ENCODE peak calls at places on chromosomes 13 and 19, in four cellular contexts. G, K, F and W are unnamed samples. For H3K4me1, the result is how much of the 10 kb centered on the place peaks cover.

GRCh38 chr13:101915755-101916107 is 463.3 kb downstream of the ITGBL1 start:
- DNase-seq in K (no peak), G (no peak), F (no peak), W (no peak)

GRCh38 chr19:20422616-20423205 is 142.9 kb downstream of the ZNF737 start:
- DNase-seq in K (no peak), G (peak), F (no peak), W (no peak)

GRCh38 chr19:53466726-53467125 is 807 bp upstream of the ZNF813 start:
- DNase-seq in F (no peak), K (no peak), G (no peak), W (no peak)

GRCh38 chr19:53910170-53910518 is 1.1 kb downstream of the CACNG7 start:
- DNase-seq in K (no peak), G (no peak), F (no peak), W (no peak)

GRCh38 chr19:1057185-1057857 is 9.6 kb upstream of the ARHGAP45 start:
- DNase-seq in G (no peak), F (no peak), K (peak), W (no peak)

GRCh38 chr13:24511824-24512207 is 762 bp downstream of the PARP4 start:
- DNase-seq in G (no peak), F (no peak), K (no peak), W (no peak)

GRCh38 chr13:44837250-44837649 is 152.0 kb downstream of the NUFIP1 start:
- DNase-seq in F (no peak), K (peak), G (no peak), W (no peak)

GRCh38 chr13:20231839-20232555 is at the start of gene GJB6:
- DNase-seq in K (no peak), F (no peak), G (no peak), W (no peak)

GRCh38 chr19:35316560-35316959 is 12.4 kb upstream of the CD22 start:
- DNase-seq in F (no peak), G (no peak), K (no peak), W (no peak)

GRCh38 chr19:35314031-35314430 is 15.0 kb upstream of the CD22 start:
- DNase-seq in G (no peak), F (no peak), K (no peak), W (no peak)

GRCh38 chr19:35313614-35314013 is 15.4 kb upstream of the CD22 start:
- DNase-seq in G (no peak), F (no peak), K (peak), W (no peak)

GRCh38 chr19:35315883-35316282 is 13.1 kb upstream of the CD22 start:
- DNase-seq in K (no peak), G (no peak), F (no peak), W (no peak)

DNA sequence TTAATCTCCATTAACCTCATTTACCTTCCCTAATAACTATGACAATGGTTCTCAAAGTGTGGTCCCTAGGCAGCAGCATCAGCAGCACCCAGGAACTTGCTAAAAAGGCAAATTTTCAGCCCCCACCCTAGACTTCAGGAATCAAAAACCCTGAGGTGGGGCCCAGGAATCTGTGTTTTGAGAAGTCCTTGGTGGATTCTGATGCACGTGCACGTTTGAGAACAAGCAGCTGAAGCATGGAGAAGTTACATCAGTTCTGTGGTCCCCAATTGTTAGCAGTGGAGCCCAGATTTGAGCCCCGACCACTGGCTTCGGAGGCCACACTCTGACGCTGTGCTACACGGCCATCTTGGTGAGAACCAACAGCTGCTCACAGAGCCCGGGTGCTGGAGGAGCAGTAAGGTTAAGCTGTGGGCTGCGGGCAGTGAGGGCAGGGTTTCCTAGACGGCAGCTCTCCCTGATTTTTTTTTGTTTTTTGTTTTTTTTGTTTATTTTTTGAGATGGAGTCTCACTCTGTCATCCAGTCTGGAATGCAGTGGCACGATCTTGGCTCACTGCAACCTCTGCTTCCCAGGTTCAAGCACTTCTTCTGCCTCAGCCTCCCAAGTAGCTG is 14.0 kb upstream of the CD22 start:
- DNase-seq in K (no peak), G (no peak), F (no peak), W (no peak)
- H3K4me1 ChIP-seq in K (under half), G (under half), F (under half), W (under half)

GRCh38 chr13:48502601-48503319 is 30.1 kb downstream of the RCBTB2 start:
- DNase-seq in F (no peak), K (no peak), G (no peak), W (no peak)
- H3K4me1 ChIP-seq in F (under half), K (under half), G (under half), W (under half)

GRCh38 chr13:98519976-98520375 is 56.9 kb downstream of the STK24 start:
- DNase-seq in K (no peak), F (no peak), G (no peak), W (no peak)
- H3K4me1 ChIP-seq in K (under half), F (under half), G (half or more), W (under half)

DNA sequence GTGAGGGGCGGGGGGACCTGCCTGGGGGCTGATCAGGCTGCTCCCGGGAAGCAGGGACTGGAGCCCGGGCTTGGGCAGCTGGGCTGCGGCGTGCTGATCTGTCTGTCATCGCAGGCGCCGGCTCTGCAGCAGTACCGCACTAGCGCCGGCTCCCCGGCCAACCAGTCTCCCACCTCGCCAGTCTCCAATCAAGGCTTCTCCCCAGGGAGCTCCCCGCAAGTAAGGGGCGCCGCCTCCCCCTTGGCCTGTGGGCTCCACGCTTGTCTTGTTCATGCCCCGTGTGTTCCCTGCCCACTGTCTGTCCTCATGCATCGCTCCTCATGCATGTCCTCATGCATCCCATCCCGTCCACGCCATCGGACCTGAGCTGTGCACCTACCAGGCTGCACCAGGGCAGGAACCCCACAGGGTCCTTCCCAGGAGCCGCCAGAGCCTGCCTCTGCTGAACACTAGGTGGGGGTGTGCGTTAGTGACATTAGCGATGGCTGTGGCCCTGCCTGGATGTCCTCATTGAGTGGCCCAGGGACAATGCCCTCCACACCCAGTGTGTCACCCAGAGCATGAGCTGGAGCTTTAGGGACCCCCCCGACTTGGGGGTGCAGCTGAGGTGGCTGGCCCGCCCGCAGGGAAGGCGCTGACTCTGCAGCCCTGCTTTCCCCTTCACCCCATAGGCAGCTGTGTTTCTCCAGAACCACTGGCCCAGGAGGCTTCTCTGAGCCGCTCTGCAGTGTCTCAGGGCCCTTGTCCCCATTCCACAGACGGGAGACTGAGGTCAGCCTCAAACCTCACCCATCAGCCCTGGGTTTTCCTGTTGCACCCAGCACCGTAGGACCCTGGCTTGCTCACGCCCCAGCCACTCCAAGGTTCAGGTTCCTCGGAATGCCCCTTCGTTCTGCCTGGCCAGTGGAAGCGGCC is 19.5 kb downstream of the COMP start:
- DNase-seq in K (peak), F (peak), G (no peak), W (no peak)
- H3K4me1 ChIP-seq in K (under half), F (under half), G (under half), W (under half)

DNA sequence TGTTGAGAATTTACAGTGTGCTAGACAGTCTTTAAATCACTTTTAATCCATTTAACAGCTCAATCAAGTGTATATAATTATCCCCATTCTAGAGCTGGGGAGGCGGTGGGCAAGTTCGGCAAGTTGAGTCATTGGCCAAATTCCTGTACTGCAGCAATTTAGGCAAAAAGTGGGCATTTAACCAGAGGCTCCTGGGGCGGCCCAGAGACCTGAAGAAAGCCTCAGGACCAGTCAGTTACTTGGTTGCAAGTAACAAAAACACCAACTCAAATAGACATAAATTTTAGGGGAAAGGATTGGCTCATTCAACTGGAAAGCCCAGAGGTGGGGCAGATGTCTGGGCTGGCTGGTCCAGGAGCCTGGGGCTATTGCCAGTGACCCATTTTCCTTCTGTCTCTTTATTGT is 97.1 kb downstream of the SIPA1L3 start:
- DNase-seq in G (no peak), K (peak), F (no peak), W (no peak)
- H3K4me1 ChIP-seq in G (under half), K (under half), F (under half), W (under half)

GRCh38 chr19:6801397-6802086 is 29.0 kb downstream of the VAV1 start:
- DNase-seq in F (peak), K (peak), G (peak), W (no peak)

GRCh38 chr19:6802336-6803035 is 30.0 kb downstream of the VAV1 start:
- DNase-seq in K (peak), G (peak), F (peak), W (no peak)

GRCh38 chr19:6806488-6806887 is 34.0 kb downstream of the VAV1 start:
- DNase-seq in F (peak), G (no peak), K (peak), W (no peak)

GRCh38 chr19:6800991-6801396 is 28.5 kb downstream of the VAV1 start:
- DNase-seq in G (no peak), K (peak), F (no peak), W (no peak)

DNA sequence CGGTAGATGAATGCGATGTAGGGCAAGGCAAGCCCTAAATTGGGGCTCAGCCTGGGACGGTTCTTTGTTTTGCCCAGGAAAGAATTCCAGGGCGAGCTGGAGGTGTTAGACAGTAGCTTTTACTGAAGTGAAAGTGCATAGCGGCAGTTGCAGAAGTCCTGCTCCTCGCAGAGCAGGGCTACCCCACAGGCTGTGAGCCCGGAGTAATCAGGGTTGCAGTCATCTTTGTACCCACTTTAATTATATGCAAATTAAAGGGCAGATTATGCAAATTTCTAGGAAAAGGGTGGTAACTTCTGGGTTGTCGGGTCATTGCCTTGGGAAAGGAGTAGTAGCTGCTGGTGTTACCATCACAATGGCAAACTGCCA is 30.5 kb downstream of the VAV1 start:
- DNase-seq in K (no peak), F (peak), G (no peak), W (no peak)
- H3K4me1 ChIP-seq in K (under half), F (under half), G (under half), W (under half)

GRCh38 chr13:95485045-95485517 is 67.4 kb upstream of the CLDN10 start:
- DNase-seq in G (no peak), K (peak), F (peak), W (no peak)

GRCh38 chr13:95480131-95480545 is 72.4 kb upstream of the CLDN10 start:
- DNase-seq in G (peak), K (no peak), F (peak), W (no peak)

GRCh38 chr13:95481051-95481775 is 71.3 kb upstream of the CLDN10 start:
- DNase-seq in F (no peak), K (peak), G (no peak), W (no peak)

GRCh38 chr13:95484052-95484451 is 68.5 kb upstream of the CLDN10 start:
- DNase-seq in K (no peak), G (no peak), F (no peak), W (no peak)

GRCh38 chr13:95485518-95486144 is 66.9 kb upstream of the CLDN10 start:
- DNase-seq in K (no peak), F (no peak), G (no peak), W (no peak)
- H3K4me1 ChIP-seq in K (under half), F (under half), G (under half), W (under half)

DNA sequence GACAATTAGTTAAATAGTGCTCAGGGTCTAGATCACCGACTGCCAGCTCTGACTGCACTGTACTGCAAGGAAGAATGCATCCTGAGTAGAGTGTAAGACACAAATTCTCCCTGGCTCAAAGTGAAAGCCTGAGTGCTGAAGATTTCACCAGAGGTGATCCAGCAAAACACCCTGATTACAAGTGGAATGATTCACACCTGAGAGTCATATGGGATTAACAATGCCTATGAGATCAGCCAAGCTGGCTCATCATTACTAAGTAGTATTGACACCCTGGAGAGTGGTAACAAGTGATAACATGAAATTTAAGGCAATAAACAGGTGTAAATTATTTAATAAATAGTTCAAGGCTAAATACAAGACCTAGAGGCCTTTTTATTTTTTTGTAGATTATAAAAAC is 403.8 kb upstream of the PRR20A start:
- DNase-seq in G (no peak), K (no peak), F (no peak), W (no peak)
- H3K4me1 ChIP-seq in G (under half), K (under half), F (under half), W (under half)

DNA sequence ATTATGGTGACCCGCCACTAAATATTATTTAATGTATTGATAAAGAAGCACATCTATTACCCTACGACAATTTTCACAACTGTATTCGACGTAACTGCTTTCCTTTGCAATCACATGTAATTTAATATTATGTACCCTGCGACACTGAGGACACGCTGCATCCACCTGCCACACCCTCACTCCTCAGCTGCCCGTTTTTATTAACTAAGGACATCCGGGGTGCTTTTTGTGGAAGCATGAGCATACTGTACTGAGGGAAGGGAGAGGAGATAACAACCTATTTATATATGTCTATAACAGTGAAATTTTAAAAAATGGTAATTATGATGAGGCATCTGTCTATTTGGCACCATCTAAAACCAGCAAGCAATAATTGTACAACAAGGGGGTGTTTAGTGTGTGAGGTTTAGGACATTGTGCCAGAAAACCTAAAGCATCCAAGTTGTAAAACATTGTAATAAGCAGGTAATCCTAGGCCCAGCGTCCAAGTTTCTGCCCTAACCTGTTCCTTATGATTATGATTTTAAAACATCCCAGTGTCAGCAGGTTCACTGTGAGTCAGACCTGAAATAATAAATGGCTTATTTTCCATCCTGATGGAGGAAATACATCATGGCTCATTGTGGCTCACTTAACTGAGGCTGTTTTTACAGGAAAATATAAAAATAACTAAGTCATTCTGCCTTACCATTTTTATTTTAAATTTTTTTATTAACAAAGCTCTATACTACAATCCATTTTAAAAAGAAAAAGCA is 56.3 kb downstream of the FOXO1 start:
- DNase-seq in F (no peak), K (peak), G (no peak), W (no peak)
- H3K4me1 ChIP-seq in F (under half), K (under half), G (half or more), W (under half)